ENCODE peak calls at places on chromosomes 2 and 18, in ten cellular contexts. One of them, this sample, is unnamed.

GRCh38 chr2:41928593-41928992 is 119.2 kb upstream of the PKDCC start:
- DNase-seq in lower lobe of right lung: no peak
- DNase-seq in breast epithelium: no peak
- DNase-seq in ascending aorta: peak
- DNase-seq in PC-3: peak
- DNase-seq in GM12865: no peak
- DNase-seq in omental fat pad: no peak
- DNase-seq in body of pancreas: no peak
- DNase-seq in BE2C: no peak
- DNase-seq in left lung: no peak
- DNase-seq in this sample: no peak

GRCh38 chr2:135096665-135097446 is 44.8 kb downstream of the RAB3GAP1 start:
- DNase-seq in lower lobe of right lung: no peak
- DNase-seq in breast epithelium: no peak
- DNase-seq in ascending aorta: no peak
- DNase-seq in PC-3: no peak
- DNase-seq in GM12865: no peak
- DNase-seq in omental fat pad: no peak
- DNase-seq in body of pancreas: no peak
- DNase-seq in BE2C: no peak
- DNase-seq in left lung: no peak
- DNase-seq in this sample: no peak

GRCh38 chr2:178123163-178123562 is 10.9 kb downstream of the RBM45 start:
- DNase-seq in lower lobe of right lung: no peak
- DNase-seq in breast epithelium: no peak
- DNase-seq in ascending aorta: no peak
- DNase-seq in PC-3: no peak
- DNase-seq in GM12865: no peak
- DNase-seq in omental fat pad: no peak
- DNase-seq in body of pancreas: no peak
- DNase-seq in BE2C: no peak
- DNase-seq in left lung: no peak
- DNase-seq in this sample: no peak

GRCh38 chr18:45348974-45349373 is 266.3 kb upstream of the SLC14A2 start:
- DNase-seq in lower lobe of right lung: no peak
- DNase-seq in breast epithelium: no peak
- DNase-seq in ascending aorta: no peak
- DNase-seq in PC-3: no peak
- DNase-seq in GM12865: no peak
- DNase-seq in omental fat pad: no peak
- DNase-seq in body of pancreas: no peak
- DNase-seq in BE2C: no peak
- DNase-seq in left lung: no peak
- DNase-seq in this sample: no peak

GRCh38 chr2:64263315-64263714 is 119.1 kb upstream of the PELI1 start:
- DNase-seq in lower lobe of right lung: no peak
- DNase-seq in breast epithelium: peak
- DNase-seq in ascending aorta: no peak
- DNase-seq in PC-3: peak
- DNase-seq in GM12865: no peak
- DNase-seq in omental fat pad: no peak
- DNase-seq in body of pancreas: no peak
- DNase-seq in BE2C: no peak
- DNase-seq in left lung: no peak
- DNase-seq in this sample: no peak

GRCh38 chr2:48417843-48418838 is 111.8 kb upstream of the STON1 start:
- DNase-seq in lower lobe of right lung: no peak
- DNase-seq in breast epithelium: no peak
- DNase-seq in ascending aorta: no peak
- DNase-seq in PC-3: no peak
- DNase-seq in GM12865: peak
- DNase-seq in omental fat pad: no peak
- DNase-seq in body of pancreas: no peak
- DNase-seq in BE2C: no peak
- DNase-seq in left lung: no peak
- DNase-seq in this sample: no peak

GRCh38 chr2:33443272-33443829 is 33.1 kb upstream of the RASGRP3 start:
- DNase-seq in lower lobe of right lung: no peak
- DNase-seq in breast epithelium: no peak
- DNase-seq in ascending aorta: no peak
- DNase-seq in PC-3: no peak
- DNase-seq in GM12865: no peak
- DNase-seq in omental fat pad: no peak
- DNase-seq in body of pancreas: no peak
- DNase-seq in BE2C: no peak
- DNase-seq in left lung: no peak
- DNase-seq in this sample: no peak

GRCh38 chr2:8086796-8087479 is 594.9 kb upstream of the ID2 start:
- DNase-seq in lower lobe of right lung: no peak
- DNase-seq in breast epithelium: no peak
- DNase-seq in ascending aorta: no peak
- DNase-seq in PC-3: peak
- DNase-seq in GM12865: no peak
- DNase-seq in omental fat pad: no peak
- DNase-seq in body of pancreas: no peak
- DNase-seq in BE2C: no peak
- DNase-seq in left lung: no peak
- DNase-seq in this sample: no peak

GRCh38 chr18:37577051-37577611 is 11.5 kb upstream of the CELF4 start:
- DNase-seq in lower lobe of right lung: no peak
- DNase-seq in breast epithelium: no peak
- DNase-seq in ascending aorta: no peak
- DNase-seq in PC-3: no peak
- DNase-seq in GM12865: no peak
- DNase-seq in omental fat pad: no peak
- DNase-seq in body of pancreas: no peak
- DNase-seq in BE2C: peak
- DNase-seq in left lung: peak
- DNase-seq in this sample: no peak

GRCh38 chr2:237572021-237572741 is 5.8 kb downstream of the PRLH start:
- DNase-seq in lower lobe of right lung: peak
- DNase-seq in breast epithelium: peak
- DNase-seq in ascending aorta: peak
- DNase-seq in PC-3: peak
- DNase-seq in GM12865: peak
- DNase-seq in omental fat pad: peak
- DNase-seq in body of pancreas: peak
- DNase-seq in BE2C: peak
- DNase-seq in left lung: peak
- DNase-seq in this sample: peak

GRCh38 chr2:59745085-59745484 is 808.4 kb downstream of the BCL11A start:
- DNase-seq in lower lobe of right lung: no peak
- DNase-seq in breast epithelium: no peak
- DNase-seq in ascending aorta: no peak
- DNase-seq in PC-3: no peak
- DNase-seq in GM12865: no peak
- DNase-seq in omental fat pad: no peak
- DNase-seq in body of pancreas: no peak
- DNase-seq in BE2C: no peak
- DNase-seq in left lung: no peak
- DNase-seq in this sample: no peak

GRCh38 chr2:59741840-59742239 is 811.6 kb downstream of the BCL11A start:
- DNase-seq in lower lobe of right lung: no peak
- DNase-seq in breast epithelium: no peak
- DNase-seq in ascending aorta: no peak
- DNase-seq in PC-3: no peak
- DNase-seq in GM12865: no peak
- DNase-seq in omental fat pad: no peak
- DNase-seq in body of pancreas: no peak
- DNase-seq in BE2C: no peak
- DNase-seq in left lung: no peak
- DNase-seq in this sample: no peak

DNA sequence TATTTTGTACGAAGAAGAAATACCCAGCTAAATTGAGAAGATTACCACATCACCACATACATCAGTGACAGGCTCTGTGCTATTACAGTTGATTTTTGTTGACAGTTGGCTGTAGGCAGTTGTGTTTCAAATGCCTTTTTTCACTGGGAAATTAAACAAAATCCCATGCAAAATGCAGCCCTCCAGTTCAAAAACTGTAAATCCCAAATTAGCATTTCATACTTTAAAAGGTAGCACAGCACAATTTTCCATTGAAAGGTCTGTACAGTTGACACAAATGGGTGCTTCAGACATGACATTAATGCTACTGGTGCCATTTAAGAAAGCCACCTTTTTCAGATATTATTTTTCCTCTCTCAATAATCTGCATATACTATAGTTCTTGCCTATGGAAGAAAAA is 807.2 kb downstream of the BCL11A start:
- DNase-seq in lower lobe of right lung: no peak
- DNase-seq in breast epithelium: no peak
- DNase-seq in ascending aorta: no peak
- DNase-seq in PC-3: no peak
- DNase-seq in GM12865: no peak
- DNase-seq in omental fat pad: no peak
- DNase-seq in body of pancreas: no peak
- DNase-seq in BE2C: no peak
- DNase-seq in left lung: no peak
- DNase-seq in this sample: no peak
- TF ChIP-seq CTCF in lower lobe of right lung: no peak
- TF ChIP-seq CTCF in breast epithelium: no peak
- TF ChIP-seq CTCF in ascending aorta: no peak
- TF ChIP-seq CTCF in PC-3: no peak
- TF ChIP-seq CTCF in GM12865: no peak
- TF ChIP-seq CTCF in omental fat pad: no peak
- TF ChIP-seq CTCF in body of pancreas: no peak
- TF ChIP-seq CTCF in BE2C: no peak
- TF ChIP-seq CTCF in left lung: no peak
- TF ChIP-seq CTCF in this sample: no peak

GRCh38 chr2:112584891-112585250 is 462 bp downstream of the CHCHD5 start:
- DNase-seq in lower lobe of right lung: no peak
- DNase-seq in breast epithelium: no peak
- DNase-seq in ascending aorta: no peak
- DNase-seq in PC-3: no peak
- DNase-seq in GM12865: no peak
- DNase-seq in omental fat pad: no peak
- DNase-seq in body of pancreas: no peak
- DNase-seq in BE2C: no peak
- DNase-seq in left lung: no peak
- DNase-seq in this sample: no peak

GRCh38 chr2:112583497-112584133 is 794 bp upstream of the CHCHD5 start:
- DNase-seq in lower lobe of right lung: no peak
- DNase-seq in breast epithelium: no peak
- DNase-seq in ascending aorta: no peak
- DNase-seq in PC-3: peak
- DNase-seq in GM12865: peak
- DNase-seq in omental fat pad: no peak
- DNase-seq in body of pancreas: no peak
- DNase-seq in BE2C: no peak
- DNase-seq in left lung: peak
- DNase-seq in this sample: no peak

GRCh38 chr2:112585873-112586477 is 1.6 kb downstream of the CHCHD5 start:
- DNase-seq in lower lobe of right lung: no peak
- DNase-seq in breast epithelium: no peak
- DNase-seq in ascending aorta: peak
- DNase-seq in PC-3: no peak
- DNase-seq in GM12865: no peak
- DNase-seq in omental fat pad: no peak
- DNase-seq in body of pancreas: no peak
- DNase-seq in BE2C: no peak
- DNase-seq in left lung: no peak
- DNase-seq in this sample: no peak

GRCh38 chr2:112585400-112585799 is 991 bp downstream of the CHCHD5 start:
- DNase-seq in lower lobe of right lung: no peak
- DNase-seq in breast epithelium: no peak
- DNase-seq in ascending aorta: peak
- DNase-seq in PC-3: no peak
- DNase-seq in GM12865: no peak
- DNase-seq in omental fat pad: no peak
- DNase-seq in body of pancreas: no peak
- DNase-seq in BE2C: no peak
- DNase-seq in left lung: no peak
- DNase-seq in this sample: no peak

GRCh38 chr2:112584134-112584890 is at the start of gene CHCHD5:
- DNase-seq in lower lobe of right lung: peak
- DNase-seq in breast epithelium: peak
- DNase-seq in ascending aorta: peak
- DNase-seq in PC-3: peak
- DNase-seq in GM12865: peak
- DNase-seq in omental fat pad: peak
- DNase-seq in body of pancreas: peak
- DNase-seq in BE2C: peak
- DNase-seq in left lung: peak
- DNase-seq in this sample: peak
- TF ChIP-seq CTCF in lower lobe of right lung: peak
- TF ChIP-seq CTCF in breast epithelium: peak
- TF ChIP-seq CTCF in ascending aorta: peak
- TF ChIP-seq CTCF in PC-3: no peak
- TF ChIP-seq CTCF in GM12865: no peak
- TF ChIP-seq CTCF in omental fat pad: no peak
- TF ChIP-seq CTCF in body of pancreas: no peak
- TF ChIP-seq CTCF in BE2C: no peak
- TF ChIP-seq CTCF in left lung: no peak
- TF ChIP-seq CTCF in this sample: no peak

DNA sequence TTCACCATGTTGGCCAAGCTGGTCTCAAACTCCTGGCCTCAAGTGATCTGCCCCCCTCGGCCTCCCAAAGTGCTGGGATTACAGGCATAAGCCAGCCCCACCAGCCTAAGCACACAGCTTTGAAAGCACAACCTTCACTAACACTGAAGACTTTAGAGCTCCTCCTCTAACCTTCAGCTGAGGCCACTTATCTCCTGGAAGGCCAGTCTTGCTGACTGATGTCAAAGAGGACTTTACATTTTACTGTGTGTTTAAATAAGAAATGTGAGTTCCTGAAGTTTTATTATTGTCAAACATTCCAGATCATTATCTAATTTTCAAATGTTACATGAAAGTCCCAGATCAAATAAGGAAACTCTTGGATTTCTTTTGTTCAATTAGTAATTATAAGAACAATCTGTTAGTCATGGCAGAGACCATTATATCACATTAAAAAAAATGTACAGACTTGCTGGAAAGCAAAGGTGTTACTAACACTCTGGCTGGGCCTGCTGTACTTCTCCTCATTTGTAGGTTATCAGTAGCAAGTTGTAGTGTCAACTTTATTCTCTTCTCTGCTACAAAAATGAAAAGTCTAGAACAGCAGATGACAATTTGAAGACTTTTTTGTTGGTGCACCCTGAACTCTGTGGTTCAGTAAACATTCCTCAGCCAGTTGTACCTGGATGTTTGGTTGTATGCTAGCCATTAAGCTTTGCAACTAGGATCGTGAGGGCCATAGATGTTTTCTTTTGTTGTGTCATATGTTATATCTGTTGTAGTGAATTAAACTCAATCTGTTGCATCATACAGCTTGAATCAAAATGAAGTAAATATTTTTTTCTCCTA is 80.0 kb downstream of the AOX1 start:
- DNase-seq in lower lobe of right lung: no peak
- DNase-seq in breast epithelium: no peak
- DNase-seq in ascending aorta: no peak
- DNase-seq in PC-3: peak
- DNase-seq in GM12865: no peak
- DNase-seq in omental fat pad: no peak
- DNase-seq in body of pancreas: no peak
- DNase-seq in BE2C: no peak
- DNase-seq in left lung: no peak
- DNase-seq in this sample: no peak
- TF ChIP-seq CTCF in lower lobe of right lung: no peak
- TF ChIP-seq CTCF in breast epithelium: no peak
- TF ChIP-seq CTCF in ascending aorta: no peak
- TF ChIP-seq CTCF in PC-3: no peak
- TF ChIP-seq CTCF in GM12865: no peak
- TF ChIP-seq CTCF in omental fat pad: no peak
- TF ChIP-seq CTCF in body of pancreas: no peak
- TF ChIP-seq CTCF in BE2C: no peak
- TF ChIP-seq CTCF in left lung: no peak
- TF ChIP-seq CTCF in this sample: no peak

GRCh38 chr2:223970343-223971128 is 13.3 kb downstream of the MRPL44 start:
- DNase-seq in lower lobe of right lung: no peak
- DNase-seq in breast epithelium: peak
- DNase-seq in ascending aorta: no peak
- DNase-seq in PC-3: peak
- DNase-seq in GM12865: peak
- DNase-seq in omental fat pad: peak
- DNase-seq in body of pancreas: peak
- DNase-seq in BE2C: peak
- DNase-seq in left lung: no peak
- DNase-seq in this sample: peak
- TF ChIP-seq CTCF in lower lobe of right lung: peak
- TF ChIP-seq CTCF in breast epithelium: peak
- TF ChIP-seq CTCF in ascending aorta: peak
- TF ChIP-seq CTCF in PC-3: peak
- TF ChIP-seq CTCF in GM12865: peak
- TF ChIP-seq CTCF in omental fat pad: peak
- TF ChIP-seq CTCF in body of pancreas: peak
- TF ChIP-seq CTCF in BE2C: peak
- TF ChIP-seq CTCF in left lung: peak
- TF ChIP-seq CTCF in this sample: peak